ENCODE peak calls at places on chromosomes 1 and 21, in eight cellular contexts. Y, H, F, K, E, Q, D and O are unnamed samples.

GRCh38 chr1:89953072-89953626 is 41.8 kb upstream of the ZNF326 start:
- DNase-seq in Y (no peak), H (peak; percentile 31), F (peak; percentile 79), K (no peak), E (peak; percentile 95), Q (no peak), D (no peak), O (no peak)

GRCh38 chr1:211327341-211327921 is 798 bp downstream of the TRAF5 start:
- DNase-seq in Y (no peak), H (peak; percentile 69), F (peak; percentile 16), K (no peak), E (peak; percentile 9), Q (no peak), D (peak; percentile 43), O (peak; percentile 67)

GRCh38 chr21:41763398-41763931 is 3.4 kb downstream of the RIPK4 start:
- DNase-seq in Y (no peak), H (no peak), F (no peak), K (no peak), E (peak; percentile 87), Q (no peak), D (no peak), O (peak; percentile 20)

GRCh38 chr1:39720094-39720999 is 18.3 kb upstream of the PPIE start:
- DNase-seq in Y (no peak), H (peak; percentile 42), F (no peak), K (no peak), E (peak; percentile 44), Q (no peak), D (no peak), O (peak; percentile 43)

GRCh38 chr21:45253180-45253579 is 34.5 kb downstream of the POFUT2 start:
- DNase-seq in Y (no peak), H (no peak), F (no peak), K (no peak), E (peak; percentile 17), Q (no peak), D (no peak), O (no peak)

GRCh38 chr1:199173356-199173755 is 534.5 kb downstream of the PTPRC start:
- DNase-seq in Y (no peak), H (peak; percentile 79), F (no peak), K (no peak), E (peak; percentile 34), Q (no peak), D (no peak), O (peak; percentile 46)

GRCh38 chr1:231407537-231408396 is 14.3 kb downstream of the EGLN1 start:
- DNase-seq in Y (no peak), H (no peak), F (no peak), K (no peak), E (peak; percentile 60), Q (no peak), D (no peak), O (no peak)

GRCh38 chr1:160858127-160858909 is 4.4 kb downstream of the CD244 start:
- DNase-seq in Y (no peak), H (no peak), F (no peak), K (no peak), E (no peak), Q (no peak), D (no peak), O (no peak)

GRCh38 chr1:51231121-51231520 is 5.0 kb upstream of the RNF11 start:
- DNase-seq in Y (no peak), H (no peak), F (no peak), K (no peak), E (peak; percentile 32), Q (no peak), D (no peak), O (no peak)

GRCh38 chr1:14413809-14414208 is 184.7 kb upstream of the KAZN start:
- DNase-seq in Y (no peak), H (no peak), F (peak; percentile 43), K (no peak), E (no peak), Q (no peak), D (no peak), O (no peak)

GRCh38 chr1:171509191-171509590 is 23.9 kb downstream of the PRRC2C start:
- DNase-seq in Y (no peak), H (no peak), F (no peak), K (no peak), E (no peak), Q (no peak), D (no peak), O (no peak)

GRCh38 chr21:45502600-45502999 is 39.6 kb downstream of the SLC19A1 start:
- DNase-seq in Y (peak; percentile 19), H (no peak), F (no peak), K (peak; percentile 35), E (no peak), Q (no peak), D (peak; percentile 8), O (no peak)

GRCh38 chr21:40386301-40386911 is 460.6 kb downstream of the DSCAM start:
- DNase-seq in Y (peak; percentile 81), H (no peak), F (no peak), K (peak; percentile 87), E (peak; percentile 41), Q (peak; percentile 23), D (no peak), O (no peak)

GRCh38 chr1:13757693-13758092 is 57.7 kb downstream of the PRDM2 start:
- DNase-seq in Y (no peak), H (no peak), F (no peak), K (no peak), E (no peak), Q (no peak), D (no peak), O (no peak)

GRCh38 chr1:237873487-237873927 is 17.2 kb downstream of the ZP4 start:
- DNase-seq in Y (no peak), H (no peak), F (peak; percentile 62), K (no peak), E (peak; percentile 98), Q (no peak), D (no peak), O (no peak)

GRCh38 chr1:161198877-161199431 is at the start of gene ADAMTS4:
- DNase-seq in Y (no peak), H (no peak), F (no peak), K (no peak), E (no peak), Q (no peak), D (peak; percentile 95), O (no peak)

GRCh38 chr1:84674021-84674420 is 16.2 kb downstream of the SSX2IP start:
- DNase-seq in Y (no peak), H (no peak), F (no peak), K (no peak), E (no peak), Q (no peak), D (no peak), O (no peak)

GRCh38 chr1:84672080-84672735 is 18.1 kb downstream of the SSX2IP start:
- DNase-seq in Y (no peak), H (no peak), F (no peak), K (no peak), E (no peak), Q (no peak), D (no peak), O (no peak)

GRCh38 chr1:84665703-84666317 is 24.5 kb downstream of the SSX2IP start:
- DNase-seq in Y (no peak), H (no peak), F (no peak), K (peak; percentile 9), E (no peak), Q (no peak), D (no peak), O (no peak)

GRCh38 chr1:84669831-84670230 is 20.4 kb downstream of the SSX2IP start:
- DNase-seq in Y (no peak), H (no peak), F (no peak), K (no peak), E (peak; percentile 39), Q (no peak), D (no peak), O (no peak)

DNA sequence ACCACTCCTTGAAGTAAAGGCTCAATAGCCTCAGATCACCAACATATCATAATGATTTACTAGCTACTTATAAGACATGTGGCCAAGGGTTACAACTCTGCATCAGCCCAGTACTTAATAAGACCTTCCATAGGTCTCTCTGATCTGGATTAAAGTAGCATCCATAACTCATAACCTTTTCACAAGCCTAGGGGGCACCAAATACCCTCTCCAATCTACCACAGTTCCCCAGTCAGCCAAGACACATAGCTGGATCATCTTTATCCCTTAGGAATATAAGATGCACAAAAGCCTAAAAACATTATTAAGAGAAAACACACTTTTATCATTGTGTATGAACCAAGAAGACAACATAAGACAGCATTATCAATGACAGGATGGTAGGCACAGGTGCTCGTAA is 22.1 kb downstream of the SSX2IP start:
- DNase-seq in Y (no peak), H (no peak), F (no peak), K (no peak), E (no peak), Q (no peak), D (no peak), O (no peak)
- TF ChIP-seq CTCF in Y (peak; percentile 17), H (peak; percentile 19), F (peak; percentile 43), K (no peak), E (peak; percentile 31), Q (no peak), D (no peak), O (peak; percentile 0)

GRCh38 chr1:169250022-169250421 is 117.6 kb downstream of the NME7 start:
- DNase-seq in Y (no peak), H (no peak), F (no peak), K (no peak), E (peak; percentile 27), Q (no peak), D (no peak), O (no peak)
- TF ChIP-seq CTCF in Y (no peak), H (no peak), F (no peak), K (no peak), E (no peak), Q (no peak), D (no peak), O (no peak)

DNA sequence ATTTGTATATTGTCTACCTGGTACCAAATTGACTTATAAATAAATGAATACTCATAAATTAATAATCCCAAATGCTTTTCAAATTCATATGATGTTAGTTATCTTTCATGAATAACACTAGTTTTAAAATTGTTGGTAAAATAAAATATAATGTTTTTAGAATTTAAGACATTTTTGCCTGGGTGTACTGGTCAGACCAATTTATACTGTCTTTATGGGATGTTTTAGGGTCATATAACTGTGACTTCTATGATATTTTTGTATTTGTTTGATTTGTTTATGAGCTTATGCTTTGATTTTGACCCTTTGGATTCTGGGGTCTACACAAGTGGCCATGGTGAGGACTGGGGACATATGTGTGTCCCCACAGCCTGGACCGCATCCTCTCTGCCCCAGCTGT is 54.1 kb upstream of the KLHDC7A start:
- DNase-seq in Y (no peak), H (no peak), F (no peak), K (no peak), E (no peak), Q (no peak), D (no peak), O (no peak)
- TF ChIP-seq CTCF in Y (no peak), H (no peak), F (no peak), K (no peak), E (no peak), Q (no peak), D (no peak), O (no peak)

GRCh38 chr1:104646233-104646632 is 896.5 kb downstream of the AMY1C start:
- DNase-seq in Y (no peak), H (no peak), F (no peak), K (no peak), E (no peak), Q (no peak), D (no peak), O (no peak)

DNA sequence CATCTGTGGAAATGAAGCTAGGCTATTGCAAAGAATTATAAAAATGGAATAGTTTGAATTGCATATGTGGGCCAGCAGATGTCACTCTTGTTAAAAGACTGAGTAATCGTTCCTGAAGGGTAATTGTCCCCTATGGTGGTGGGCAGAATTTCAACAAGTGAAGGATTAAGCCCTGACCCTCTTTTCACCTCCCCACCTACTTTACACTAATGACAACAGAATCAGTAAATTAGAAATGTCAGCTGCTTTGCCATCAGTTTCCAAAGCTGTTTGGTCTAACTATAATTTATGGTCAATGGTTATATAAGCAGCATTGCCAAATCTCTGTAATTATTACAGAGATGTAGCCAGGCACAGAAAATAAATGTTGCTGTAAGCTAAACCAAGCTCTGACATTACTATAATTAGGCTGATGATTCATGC is 898.6 kb downstream of the AMY1C start:
- DNase-seq in Y (no peak), H (no peak), F (peak; percentile 30), K (no peak), E (no peak), Q (no peak), D (no peak), O (peak; percentile 38)
- TF ChIP-seq CTCF in Y (peak; percentile 34), H (peak; percentile 43), F (peak; percentile 57), K (no peak), E (peak; percentile 48), Q (peak; percentile 24), D (no peak), O (peak; percentile 63)